ENCODE peak calls at places on chromosomes 2 and 18, in four cellular contexts. R is naive thymus-derived CD4-positive, alpha-beta T cell; C is breast epithelium; H is CD8-positive, alpha-beta T cell. B is an unnamed sample.

GRCh38 chr2:227238242-227239237 is 74.1 kb downstream of the COL4A3 start:
- DNase-seq in R (peak; percentile 16), C (peak; percentile 41), H (peak; percentile 44), B (no peak)

GRCh38 chr2:178715366-178715765 is 91.9 kb downstream of the TTN start:
- DNase-seq in R (no peak), C (no peak), H (no peak), B (no peak)

GRCh38 chr2:31402388-31402787 is 12.2 kb downstream of the XDH start:
- DNase-seq in R (no peak), C (no peak), H (no peak), B (no peak)

GRCh38 chr18:75391275-75392115 is 36.0 kb downstream of the SMIM21 start:
- DNase-seq in R (no peak), C (no peak), H (no peak), B (no peak)

GRCh38 chr2:196233033-196233807 is 61.8 kb upstream of the STK17B start:
- DNase-seq in R (no peak), C (peak; percentile 82), H (no peak), B (no peak)

GRCh38 chr18:59448546-59448945 is 89.5 kb upstream of the LMAN1 start:
- DNase-seq in R (no peak), C (no peak), H (no peak), B (no peak)

GRCh38 chr2:159070235-159070634 is 101.8 kb downstream of the TANC1 start:
- DNase-seq in R (no peak), C (no peak), H (no peak), B (no peak)

GRCh38 chr2:97766567-97766966 is 53.2 kb downstream of the ZAP70 start:
- DNase-seq in R (no peak), C (no peak), H (no peak), B (no peak)

GRCh38 chr2:141195087-141195486 is 935.7 kb downstream of the LRP1B start:
- DNase-seq in R (no peak), C (no peak), H (no peak), B (no peak)

GRCh38 chr2:27746325-27746724 is 25.2 kb upstream of the MRPL33 start:
- DNase-seq in R (no peak), C (no peak), H (no peak), B (no peak)

GRCh38 chr2:73700111-73700510 is 37.0 kb downstream of the TPRKB start:
- DNase-seq in R (no peak), C (no peak), H (no peak), B (no peak)

GRCh38 chr2:20151116-20151571 is 73.8 kb downstream of the SDC1 start:
- DNase-seq in R (no peak), C (no peak), H (no peak), B (no peak)

GRCh38 chr2:214630402-214631035 is 179.0 kb downstream of the BARD1 start:
- DNase-seq in R (no peak), C (no peak), H (no peak), B (no peak)

GRCh38 chr2:194087089-194087488 is 1569.9 kb upstream of the SLC39A10 start:
- DNase-seq in R (no peak), C (no peak), H (no peak), B (no peak)

GRCh38 chr2:7707723-7708122 is 790.5 kb downstream of the RNF144A start:
- DNase-seq in R (no peak), C (no peak), H (no peak), B (no peak)

GRCh38 chr2:177164584-177165052 is 48.0 kb upstream of the HNRNPA3 start:
- DNase-seq in R (peak; percentile 67), C (peak; percentile 80), H (peak; percentile 74), B (peak; percentile 28)

GRCh38 chr2:71063216-71063615 is 5.2 kb upstream of the NAGK start:
- DNase-seq in R (no peak), C (no peak), H (no peak), B (no peak)

GRCh38 chr2:71067567-71068217 is 756 bp upstream of the NAGK start:
- DNase-seq in R (no peak), C (no peak), H (no peak), B (no peak)

GRCh38 chr2:71064110-71064611 is 4.3 kb upstream of the NAGK start:
- DNase-seq in R (no peak), C (no peak), H (no peak), B (no peak)

GRCh38 chr2:71066856-71067255 is 1.6 kb upstream of the NAGK start:
- DNase-seq in R (no peak), C (no peak), H (no peak), B (no peak)

GRCh38 chr2:71064754-71065621 is 3.5 kb upstream of the NAGK start:
- DNase-seq in R (no peak), C (no peak), H (no peak), B (no peak)
- H3K4me3 ChIP-seq in R (no peak overlapping the region), C (no peak overlapping the region), H (no peak overlapping the region), B (no peak overlapping the region)

DNA sequence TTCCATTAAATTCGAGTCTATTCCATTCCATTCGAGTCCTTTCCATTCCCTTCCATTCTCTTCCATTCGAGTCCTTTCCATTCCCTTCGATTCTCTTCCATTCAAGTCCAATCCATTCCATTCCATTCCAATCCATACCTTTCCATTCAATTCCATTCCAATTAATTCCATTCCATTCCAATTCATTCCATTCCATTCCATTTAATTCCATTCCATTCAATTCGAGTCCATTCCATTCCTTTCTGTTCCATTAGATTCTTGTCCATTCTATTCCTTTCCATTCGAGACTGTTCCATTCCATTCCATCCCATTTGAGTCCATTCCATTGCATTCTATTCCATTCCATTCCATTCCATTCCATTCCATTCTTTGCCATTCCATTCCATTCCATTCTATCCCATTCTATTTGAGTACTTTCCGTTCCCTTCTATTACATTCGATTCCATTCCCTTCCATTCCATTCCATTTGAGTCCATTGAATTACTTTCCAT is 1130.0 kb downstream of the RPIA start:
- DNase-seq in R (no peak), C (no peak), H (no peak), B (no peak)
- H3K9me3 ChIP-seq in R (peaks cover 51% of the 10 kb centered on the region), C (no peaks in the 10 kb centered on the region), H (peaks cover 11% of the 10 kb centered on the region), B (peaks cover 87% of the 10 kb centered on the region)

DNA sequence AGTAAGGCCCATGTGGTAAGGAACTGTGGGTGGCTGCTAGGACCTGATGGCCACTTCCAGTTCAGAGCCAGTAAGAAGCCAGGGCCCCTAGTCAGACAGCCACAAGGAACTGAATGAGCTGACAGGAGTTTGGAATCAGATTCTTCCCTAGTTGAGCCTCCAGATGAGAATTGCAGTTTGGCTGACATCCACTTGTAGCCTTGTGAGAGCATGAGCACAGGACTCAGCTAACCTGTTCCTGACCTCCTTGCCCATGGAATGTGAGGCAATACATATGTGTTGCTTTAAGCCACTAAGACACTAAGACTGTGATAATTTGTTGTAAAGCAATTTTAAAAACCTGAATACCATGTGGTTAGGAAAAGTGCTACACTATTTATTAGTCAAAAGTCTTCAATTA is 1.1 kb upstream of the WDR7 start:
- DNase-seq in R (no peak), C (no peak), H (no peak), B (no peak)
- H3K4me3 ChIP-seq in R (no peak overlapping the region), C (no peak overlapping the region), H (no peak overlapping the region), B (no peak overlapping the region)

GRCh38 chr18:78630981-78631510 is 348.6 kb upstream of the SALL3 start:
- DNase-seq in R (no peak), C (no peak), H (no peak), B (no peak)
- H3K9me3 ChIP-seq in R (peaks cover 4% of the 10 kb centered on the region), C (peaks cover 11% of the 10 kb centered on the region), H (no peaks in the 10 kb centered on the region), B (no peaks in the 10 kb centered on the region)

GRCh38 chr2:219684721-219685689 is 57.6 kb downstream of the SLC4A3 start:
- DNase-seq in R (no peak), C (peak; percentile 92), H (peak; percentile 7), B (no peak)
- H3K4me3 ChIP-seq in R (peak overlapping the region; percentile 53), C (peak overlapping the region; percentile 40), H (peak overlapping the region; percentile 42), B (peak overlapping the region; percentile 47)

GRCh38 chr2:15810451-15811150 is 129.7 kb upstream of the MYCN start:
- DNase-seq in R (no peak), C (no peak), H (no peak), B (no peak)

GRCh38 chr2:15807418-15808220 is 132.7 kb upstream of the MYCN start:
- DNase-seq in R (no peak), C (no peak), H (no peak), B (no peak)

GRCh38 chr2:15808221-15808574 is 132.2 kb upstream of the MYCN start:
- DNase-seq in R (no peak), C (no peak), H (no peak), B (no peak)

GRCh38 chr2:15809504-15809903 is 130.8 kb upstream of the MYCN start:
- DNase-seq in R (no peak), C (no peak), H (no peak), B (no peak)

GRCh38 chr2:15808980-15809379 is 131.4 kb upstream of the MYCN start:
- DNase-seq in R (no peak), C (no peak), H (no peak), B (no peak)
- H3K9me3 ChIP-seq in R (no peaks in the 10 kb centered on the region), C (no peaks in the 10 kb centered on the region), H (no peaks in the 10 kb centered on the region), B (no peaks in the 10 kb centered on the region)

GRCh38 chr2:165467921-165468320 is 1.6 kb upstream of the CSRNP3 start:
- DNase-seq in R (no peak), C (no peak), H (no peak), B (no peak)

GRCh38 chr2:165470351-165470750 is 853 bp downstream of the CSRNP3 start:
- DNase-seq in R (no peak), C (no peak), H (no peak), B (no peak)

GRCh38 chr2:165466386-165466785 is 3.1 kb upstream of the CSRNP3 start:
- DNase-seq in R (no peak), C (no peak), H (no peak), B (no peak)

GRCh38 chr2:165471349-165471975 is 2.0 kb downstream of the CSRNP3 start:
- DNase-seq in R (no peak), C (no peak), H (no peak), B (no peak)

GRCh38 chr2:165469417-165469816 is at the start of gene CSRNP3:
- DNase-seq in R (no peak), C (peak; percentile 66), H (no peak), B (no peak)
- H3K4me3 ChIP-seq in R (no peak within 1 kb of the TSS), C (peak within 1 kb of the TSS; percentile 27), H (no peak within 1 kb of the TSS), B (peak within 1 kb of the TSS; percentile 41)

GRCh38 chr2:239729681-239730566 is 295.2 kb downstream of the NDUFA10 start:
- DNase-seq in R (no peak), C (no peak), H (no peak), B (no peak)

GRCh38 chr2:239732666-239733010 is 292.5 kb downstream of the NDUFA10 start:
- DNase-seq in R (no peak), C (no peak), H (no peak), B (no peak)

GRCh38 chr2:239730897-239731296 is 294.2 kb downstream of the NDUFA10 start:
- DNase-seq in R (no peak), C (no peak), H (no peak), B (no peak)

GRCh38 chr2:239731422-239731821 is 293.7 kb downstream of the NDUFA10 start:
- DNase-seq in R (no peak), C (no peak), H (no peak), B (no peak)

GRCh38 chr2:239731998-239732665 is 293.0 kb downstream of the NDUFA10 start:
- DNase-seq in R (no peak), C (no peak), H (no peak), B (no peak)
- H3K9me3 ChIP-seq in R (no peaks in the 10 kb centered on the region), C (no peaks in the 10 kb centered on the region), H (no peaks in the 10 kb centered on the region), B (no peaks in the 10 kb centered on the region)

DNA sequence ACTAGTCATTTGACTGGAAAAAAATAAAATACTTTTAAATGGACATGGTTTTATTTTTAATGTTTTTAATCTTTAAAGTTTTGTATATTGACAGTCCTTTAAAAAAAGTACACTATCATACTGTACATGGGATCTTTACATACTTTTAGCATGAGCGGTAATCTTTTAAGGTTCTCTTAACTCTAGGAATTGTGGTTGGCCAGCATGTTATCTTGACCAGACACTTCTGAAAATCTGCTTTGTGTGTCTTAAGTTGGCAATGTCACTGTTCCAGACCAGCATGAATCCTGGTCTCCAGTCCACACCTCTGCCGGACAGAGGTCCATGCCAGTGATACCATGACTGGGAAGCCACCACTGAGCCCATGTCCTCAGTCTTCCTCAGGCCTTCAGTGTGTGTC is 17.7 kb downstream of the ITGB1BP1 start:
- DNase-seq in R (no peak), C (no peak), H (no peak), B (no peak)
- H3K4me3 ChIP-seq in R (no peak overlapping the region), C (no peak overlapping the region), H (no peak overlapping the region), B (no peak overlapping the region)

B was measured in esophagus squamous epithelium.